ENCODE peak calls at places on chromosomes 11 and 22, in ten cellular contexts. B, D, C, G, S, J, L, M, Z and W are unnamed samples.

GRCh38 chr22:50473855-50474671 is 772 bp downstream of the SBF1 start:
- DNase-seq in B (no peak), J (no peak), Z (no peak), L (no peak), M (no peak), G (no peak), S (no peak), C (peak), D (peak), W (no peak)

GRCh38 chr11:107044503-107044902 is 26.2 kb upstream of the GUCY1A2 start:
- DNase-seq in Z (no peak), D (peak), L (no peak), G (no peak), M (peak), S (no peak), C (no peak), J (no peak), B (no peak), W (no peak)

GRCh38 chr11:68398870-68399865 is 61.4 kb upstream of the PPP6R3 start:
- DNase-seq in S (peak), M (no peak), C (no peak), Z (no peak), J (peak), B (no peak), L (no peak), G (no peak), D (no peak), W (no peak)

GRCh38 chr11:112082729-112083128 is 3.8 kb downstream of the TIMM8B start:
- DNase-seq in L (no peak), M (peak), C (no peak), Z (no peak), S (peak), J (no peak), G (no peak), B (no peak), D (peak), W (no peak)

GRCh38 chr11:12737024-12737423 is 62.8 kb downstream of the TEAD1 start:
- DNase-seq in B (no peak), J (no peak), M (no peak), Z (no peak), G (no peak), D (no peak), S (no peak), L (no peak), C (no peak), W (no peak)

GRCh38 chr22:31082606-31083376 is 1.7 kb downstream of the SMTN start:
- DNase-seq in C (peak), G (peak), S (peak), B (no peak), Z (no peak), M (peak), D (peak), L (peak), J (peak), W (peak)

GRCh38 chr11:60921259-60921658 is 3.0 kb upstream of the TMEM132A start:
- DNase-seq in Z (no peak), D (no peak), M (no peak), C (no peak), S (no peak), B (no peak), J (no peak), L (no peak), G (no peak), W (no peak)

GRCh38 chr11:125402436-125402835 is 93.6 kb downstream of the FEZ1 start:
- DNase-seq in S (no peak), J (no peak), Z (no peak), D (peak), G (no peak), L (no peak), M (no peak), C (no peak), B (no peak), W (no peak)

GRCh38 chr11:134497586-134497985 is 85.5 kb upstream of the B3GAT1 start:
- DNase-seq in S (no peak), B (no peak), D (no peak), J (no peak), G (no peak), M (no peak), L (no peak), Z (no peak), C (no peak), W (no peak)

GRCh38 chr22:30557243-30557642 is 10.7 kb upstream of the SEC14L6 start:
- DNase-seq in B (no peak), G (no peak), Z (no peak), M (no peak), S (no peak), L (no peak), C (no peak), D (no peak), J (no peak), W (no peak)

GRCh38 chr11:111937461-111937769 is 272 bp downstream of the DIXDC1 start:
- DNase-seq in D (no peak), J (no peak), C (no peak), S (no peak), M (no peak), G (no peak), Z (no peak), L (no peak), B (no peak), W (no peak)

GRCh38 chr11:8363924-8364323 is 100.2 kb upstream of the LMO1 start:
- DNase-seq in L (no peak), M (no peak), S (no peak), Z (no peak), D (no peak), J (no peak), G (no peak), C (no peak), B (no peak), W (no peak)

GRCh38 chr11:78838417-78838816 is 263.8 kb upstream of the NARS2 start:
- DNase-seq in L (no peak), S (no peak), Z (no peak), D (peak), M (peak), B (no peak), C (no peak), G (no peak), J (no peak), W (no peak)

GRCh38 chr11:56841210-56841810 is 92.8 kb upstream of the OR9G4 start:
- DNase-seq in D (peak), G (peak), M (peak), S (peak), C (peak), J (peak), Z (no peak), L (no peak), B (no peak), W (peak)

GRCh38 chr11:106021181-106021966 is 666 bp downstream of the MSANTD4 start:
- DNase-seq in C (no peak), M (peak), B (peak), Z (no peak), D (peak), L (no peak), G (no peak), S (no peak), J (no peak), W (no peak)

GRCh38 chr22:48702573-48703264 is 1125.0 kb downstream of the BRD1 start:
- DNase-seq in S (no peak), G (no peak), C (peak), Z (no peak), D (no peak), B (no peak), L (no peak), J (no peak), M (no peak), W (no peak)

GRCh38 chr11:102788334-102789035 is 8.1 kb upstream of the MMP10 start:
- DNase-seq in D (no peak), L (no peak), G (no peak), S (no peak), Z (no peak), B (no peak), J (no peak), C (no peak), M (no peak), W (no peak)

GRCh38 chr22:28930357-28931007 is 47.1 kb downstream of the ZNRF3 start:
- DNase-seq in B (no peak), Z (no peak), J (no peak), D (no peak), L (no peak), M (no peak), C (no peak), S (no peak), G (no peak), W (no peak)

GRCh38 chr22:42281284-42281683 is 10.8 kb upstream of the TCF20 start:
- DNase-seq in C (no peak), B (no peak), S (no peak), Z (no peak), M (no peak), J (no peak), L (no peak), D (no peak), G (no peak), W (no peak)

GRCh38 chr22:19002684-19003038 is 66.6 kb upstream of the PRODH start:
- DNase-seq in B (no peak), M (no peak), S (no peak), J (no peak), L (no peak), D (no peak), G (no peak), Z (no peak), C (no peak), W (no peak)

GRCh38 chr11:64092119-64092760 is 56.5 kb downstream of the FLRT1 start:
- DNase-seq in J (no peak), G (no peak), Z (no peak), B (no peak), C (no peak), S (no peak), L (no peak), M (no peak), D (no peak), W (no peak)

GRCh38 chr11:12508151-12508740 is 130.9 kb downstream of the PARVA start:
- DNase-seq in D (no peak), G (no peak), Z (no peak), B (no peak), C (no peak), M (no peak), J (peak), S (peak), L (no peak), W (no peak)

GRCh38 chr11:47204633-47204989 is 10.2 kb upstream of the DDB2 start:
- DNase-seq in J (no peak), Z (no peak), D (peak), M (peak), S (no peak), G (no peak), C (no peak), L (no peak), B (no peak), W (no peak)

GRCh38 chr11:47587733-47588326 is 1.4 kb downstream of the FAM180B start:
- DNase-seq in L (no peak), Z (no peak), S (peak), D (no peak), C (no peak), B (no peak), J (no peak), G (no peak), M (no peak), W (peak)

GRCh38 chr11:84714316-84714780 is 912.8 kb downstream of the DLG2 start:
- DNase-seq in M (peak), D (peak), B (no peak), L (no peak), J (no peak), Z (no peak), G (no peak), S (peak), C (peak), W (no peak)

GRCh38 chr22:30643055-30643875 is 7.7 kb downstream of the SLC35E4 start:
- DNase-seq in B (no peak), D (no peak), G (no peak), M (no peak), L (no peak), C (no peak), Z (no peak), S (no peak), J (no peak), W (no peak)

GRCh38 chr22:48417143-48418070 is 1410.3 kb downstream of the BRD1 start:
- DNase-seq in S (no peak), G (no peak), D (no peak), Z (no peak), M (no peak), B (no peak), C (no peak), L (no peak), J (no peak), W (no peak)

GRCh38 chr11:46003647-46004046 is 81.2 kb downstream of the LARGE2 start:
- DNase-seq in Z (no peak), G (no peak), D (peak), J (no peak), L (no peak), B (no peak), C (no peak), M (no peak), S (no peak), W (no peak)

GRCh38 chr22:37897805-37898204 is 8.3 kb upstream of the MICALL1 start:
- DNase-seq in S (no peak), B (no peak), M (peak), L (no peak), Z (no peak), J (no peak), D (no peak), G (no peak), C (no peak), W (no peak)

GRCh38 chr22:49628351-49629023 is 199.2 kb downstream of the BRD1 start:
- DNase-seq in L (no peak), Z (no peak), D (no peak), C (no peak), S (no peak), G (no peak), M (no peak), B (no peak), J (no peak), W (no peak)

GRCh38 chr11:95849087-95849825 is 59.0 kb downstream of the CEP57 start:
- DNase-seq in D (peak), C (peak), S (peak), M (peak), L (no peak), B (no peak), G (no peak), Z (peak), J (peak), W (no peak)

GRCh38 chr11:6608726-6609501 is 3.1 kb downstream of the TAF10 start:
- DNase-seq in J (peak), G (no peak), L (no peak), M (no peak), B (no peak), C (peak), S (peak), D (no peak), Z (no peak), W (peak)

GRCh38 chr11:43962383-43962969 is 20.0 kb downstream of the C11orf96 start:
- DNase-seq in Z (no peak), C (no peak), S (no peak), D (no peak), J (peak), B (no peak), G (no peak), M (no peak), L (no peak), W (no peak)

GRCh38 chr22:25388866-25389540 is 169.6 kb downstream of the CRYBB2 start:
- DNase-seq in D (no peak), B (no peak), S (no peak), M (no peak), J (no peak), Z (no peak), G (no peak), L (no peak), C (no peak), W (no peak)

GRCh38 chr22:19847345-19847632 is 7.4 kb downstream of the GNB1L start:
- DNase-seq in C (no peak), L (no peak), B (no peak), G (no peak), S (no peak), Z (no peak), J (no peak), D (no peak), M (no peak), W (no peak)

GRCh38 chr11:27485930-27486773 is 13.6 kb upstream of the LGR4 start:
- DNase-seq in Z (no peak), J (peak), B (peak), G (peak), S (peak), M (peak), C (peak), L (no peak), D (peak), W (no peak)

GRCh38 chr11:64558869-64559268 is 32.2 kb upstream of the SLC22A12 start:
- DNase-seq in M (no peak), G (no peak), Z (no peak), C (no peak), B (no peak), J (no peak), L (no peak), S (no peak), D (no peak), W (no peak)

GRCh38 chr22:23155143-23155542 is 9.9 kb downstream of the RAB36 start:
- DNase-seq in B (no peak), D (no peak), S (no peak), L (no peak), C (no peak), G (no peak), Z (no peak), J (no peak), M (no peak), W (no peak)

GRCh38 chr22:23156286-23156685 is 11.0 kb downstream of the RAB36 start:
- DNase-seq in Z (no peak), S (no peak), D (no peak), G (no peak), C (no peak), J (no peak), L (no peak), B (no peak), M (no peak), W (no peak)

GRCh38 chr22:23154461-23154860 is 9.2 kb downstream of the RAB36 start:
- DNase-seq in G (no peak), D (no peak), C (no peak), S (no peak), L (no peak), Z (no peak), B (no peak), M (no peak), J (no peak), W (no peak)

GRCh38 chr22:23153994-23154393 is 8.7 kb downstream of the RAB36 start:
- DNase-seq in Z (no peak), L (no peak), S (no peak), B (no peak), M (no peak), D (no peak), G (no peak), C (no peak), J (no peak), W (no peak)

GRCh38 chr22:23155831-23156230 is 10.6 kb downstream of the RAB36 start:
- DNase-seq in Z (no peak), M (no peak), J (no peak), B (no peak), D (no peak), L (no peak), C (no peak), G (no peak), S (no peak), W (no peak)
- H3K27ac ChIP-seq in Z (no peak), M (no peak), J (no peak), B (no peak), D (no peak), L (no peak), C (no peak), G (no peak), S (no peak), W (no peak)

DNA sequence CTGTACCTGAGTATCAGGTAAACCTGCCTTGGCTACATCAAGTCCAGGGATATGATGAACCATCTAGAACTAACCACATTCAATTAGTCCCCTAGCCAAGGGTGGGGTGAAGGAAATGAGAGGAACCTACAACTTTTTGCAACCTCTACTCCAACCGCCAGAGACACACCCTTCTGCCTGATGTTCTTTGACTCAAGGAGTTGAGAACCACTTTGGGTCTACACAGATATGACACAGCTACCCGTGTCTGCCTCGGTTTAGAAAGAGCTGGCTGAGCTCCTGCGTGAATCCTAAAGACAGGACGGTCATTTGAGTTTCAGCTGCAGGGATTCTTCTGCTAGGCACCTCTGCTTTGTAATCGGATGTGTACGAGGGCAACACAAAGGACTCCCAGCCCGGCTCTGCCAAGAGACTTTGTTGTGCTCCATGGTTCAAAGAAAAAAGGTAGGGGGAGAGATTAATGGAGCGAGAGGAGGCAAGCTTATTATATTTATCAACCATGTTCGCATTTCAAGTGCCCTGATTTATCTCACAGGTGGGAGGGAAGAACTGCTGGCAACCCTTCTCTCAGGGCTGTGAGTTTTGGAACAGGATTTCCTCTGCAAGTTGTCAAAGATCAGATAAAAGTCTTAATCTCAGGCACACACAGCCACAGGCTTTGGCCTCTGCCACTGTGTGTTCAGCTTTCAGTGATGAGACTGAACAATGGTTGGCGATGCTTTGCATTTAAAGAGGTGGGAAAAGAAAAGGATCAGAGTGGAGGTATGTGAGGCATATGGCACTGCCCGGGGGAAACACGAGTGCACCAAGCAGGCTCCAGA is 35.1 kb downstream of the FLI1 start:
- DNase-seq in D (no peak), M (no peak), C (no peak), S (peak), Z (no peak), J (peak), G (peak), B (no peak), L (no peak), W (no peak)
- H3K27ac ChIP-seq in D (no peak), M (no peak), C (no peak), S (no peak), Z (no peak), J (no peak), G (peak), B (peak), L (peak), W (no peak)

DNA sequence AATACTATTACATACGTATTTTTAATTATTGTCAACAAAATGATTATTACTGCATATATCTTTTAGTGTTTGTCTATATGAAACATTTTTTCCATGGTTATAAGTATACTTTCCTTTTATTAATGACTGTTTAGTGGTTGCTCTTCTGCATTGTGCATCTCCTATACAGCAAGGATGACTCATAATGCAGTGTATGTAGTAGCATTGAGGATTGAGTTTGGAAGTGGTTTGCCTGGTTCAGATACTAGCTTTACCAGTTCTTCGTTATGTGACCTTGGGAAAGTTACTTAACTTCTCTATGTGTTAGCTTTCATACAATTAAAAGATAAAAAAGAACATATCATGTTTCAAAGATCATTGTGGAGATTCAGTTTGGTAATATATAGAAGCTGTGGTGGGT is 44.1 kb downstream of the CHORDC1 start:
- DNase-seq in L (no peak), C (no peak), B (no peak), M (peak), G (no peak), Z (no peak), D (peak), S (no peak), J (no peak), W (no peak)
- H3K27ac ChIP-seq in L (no peak), C (no peak), B (no peak), M (no peak), G (no peak), Z (no peak), D (no peak), S (no peak), J (no peak), W (no peak)

GRCh38 chr22:46110215-46110614 is 40.1 kb upstream of the PPARA start:
- DNase-seq in D (peak), J (peak), M (no peak), S (no peak), B (no peak), G (no peak), C (peak), L (no peak), Z (no peak), W (no peak)
- H3K27ac ChIP-seq in D (no peak), J (peak), M (no peak), S (no peak), B (no peak), G (no peak), C (peak), L (no peak), Z (no peak), W (no peak)

GRCh38 chr11:3227568-3228444 is 4.4 kb downstream of the MRGPRE start:
- DNase-seq in J (no peak), D (no peak), B (no peak), G (no peak), C (no peak), L (no peak), Z (no peak), M (no peak), S (no peak), W (no peak)
- H3K27ac ChIP-seq in J (no peak), D (no peak), B (no peak), G (no peak), C (no peak), L (no peak), Z (no peak), M (no peak), S (no peak), W (no peak)

GRCh38 chr11:1303973-1304372 is 5.5 kb downstream of the TOLLIP start:
- DNase-seq in B (no peak), S (no peak), J (peak), M (no peak), Z (no peak), C (peak), L (no peak), G (no peak), D (no peak), W (peak)
- H3K27ac ChIP-seq in B (no peak), S (no peak), J (no peak), M (no peak), Z (no peak), C (peak), L (no peak), G (no peak), D (peak), W (peak)